ENCODE peak calls at places on chromosomes 3 and 15, in eight cellular contexts. K is MM.1S, Q is H9, P is tibial artery, N is endothelial cell, O is fibroblast of mammary gland, U is mammary epithelial cell, J is GM06990. S is an unnamed sample.
A peak's percentile ranks its signal among the peaks of the same experiment; 100 is the strongest.

GRCh38 chr15:22959451-22960101 is 20.6 kb downstream of the CYFIP1 start:
- DNase-seq in K (no peak), Q (no peak), P (no peak), N (no peak), O (no peak), U (no peak), J (no peak), S (no peak)

GRCh38 chr3:63625161-63625560 is 27.3 kb upstream of the SNTN start:
- DNase-seq in K (no peak), Q (no peak), P (no peak), N (no peak), O (peak; percentile 84), U (peak; percentile 86), J (no peak), S (no peak)

GRCh38 chr3:193742628-193743027 is 149.6 kb downstream of the OPA1 start:
- DNase-seq in K (peak; percentile 91), Q (no peak), P (no peak), N (no peak), O (no peak), U (no peak), J (peak; percentile 23), S (no peak)

GRCh38 chr15:98428253-98428989 is 219.9 kb upstream of the IGF1R start:
- DNase-seq in K (peak; percentile 52), Q (peak; percentile 82), P (peak; percentile 86), N (peak; percentile 89), O (peak; percentile 73), U (peak; percentile 74), J (peak; percentile 42), S (peak; percentile 94)

GRCh38 chr15:35530698-35531097 is 15.3 kb downstream of the DPH6 start:
- DNase-seq in K (no peak), Q (no peak), P (no peak), N (no peak), O (no peak), U (no peak), J (no peak), S (no peak)

GRCh38 chr3:12766541-12766940 is 7.5 kb upstream of the TMEM40 start:
- DNase-seq in K (no peak), Q (no peak), P (no peak), N (no peak), O (no peak), U (no peak), J (no peak), S (no peak)

GRCh38 chr3:193890036-193890897 is 245.7 kb upstream of the HES1 start:
- DNase-seq in K (no peak), Q (no peak), P (no peak), N (no peak), O (no peak), U (no peak), J (no peak), S (peak; percentile 68)

GRCh38 chr3:197753263-197753662 is 3.6 kb downstream of the FYTTD1 start:
- DNase-seq in K (no peak), Q (no peak), P (no peak), N (no peak), O (peak; percentile 7), U (no peak), J (no peak), S (no peak)

GRCh38 chr15:96501362-96501761 is 170.9 kb downstream of the NR2F2 start:
- DNase-seq in K (no peak), Q (no peak), P (no peak), N (no peak), O (no peak), U (no peak), J (no peak), S (no peak)

GRCh38 chr3:53666026-53666425 is 171.6 kb downstream of the CACNA1D start:
- DNase-seq in K (no peak), Q (no peak), P (no peak), N (peak; percentile 59), O (no peak), U (no peak), J (no peak), S (no peak)

GRCh38 chr15:74535388-74536084 is 5.5 kb upstream of the ARID3B start:
- DNase-seq in K (no peak), Q (no peak), P (no peak), N (no peak), O (peak; percentile 51), U (peak; percentile 89), J (no peak), S (no peak)

GRCh38 chr3:105730973-105731372 is 137.8 kb downstream of the CBLB start:
- DNase-seq in K (no peak), Q (no peak), P (no peak), N (no peak), O (peak; percentile 52), U (peak; percentile 8), J (peak; percentile 13), S (no peak)

GRCh38 chr3:71006810-71007785 is 576.4 kb downstream of the FOXP1 start:
- DNase-seq in K (peak; percentile 74), Q (no peak), P (no peak), N (no peak), O (peak; percentile 52), U (peak; percentile 93), J (no peak), S (peak; percentile 62)

GRCh38 chr15:68781209-68781608 is 39.5 kb downstream of the ANP32A start:
- DNase-seq in K (no peak), Q (no peak), P (peak; percentile 7), N (no peak), O (no peak), U (no peak), J (no peak), S (peak; percentile 10)

GRCh38 chr15:40130799-40131502 is 22.3 kb upstream of the BMF start:
- DNase-seq in K (no peak), Q (no peak), P (no peak), N (no peak), O (no peak), U (no peak), J (no peak), S (no peak)

GRCh38 chr3:182583545-182583944 is 209.8 kb upstream of the ATP11B start:
- DNase-seq in K (no peak), Q (no peak), P (no peak), N (no peak), O (no peak), U (peak; percentile 42), J (no peak), S (no peak)

GRCh38 chr3:33364531-33365128 is 75.6 kb downstream of the UBP1 start:
- DNase-seq in K (no peak), Q (no peak), P (no peak), N (no peak), O (peak; percentile 27), U (no peak), J (no peak), S (peak; percentile 33)

GRCh38 chr15:73950479-73951043 is 24.3 kb downstream of the LOXL1 start:
- DNase-seq in K (no peak), Q (no peak), P (no peak), N (no peak), O (peak; percentile 57), U (no peak), J (no peak), S (no peak)

GRCh38 chr3:113677745-113678144 is 18.7 kb downstream of the USF3 start:
- DNase-seq in K (no peak), Q (peak; percentile 54), P (no peak), N (no peak), O (no peak), U (no peak), J (no peak), S (no peak)

GRCh38 chr15:88981244-88982215 is 68.4 kb upstream of the MFGE8 start:
- DNase-seq in K (no peak), Q (no peak), P (no peak), N (no peak), O (no peak), U (no peak), J (peak; percentile 20), S (no peak)

GRCh38 chr15:65326109-65326508 is 21.6 kb downstream of the RNU5B-1 start:
- DNase-seq in K (no peak), Q (peak; percentile 69), P (no peak), N (peak; percentile 65), O (peak; percentile 8), U (no peak), J (no peak), S (peak; percentile 74)

DNA sequence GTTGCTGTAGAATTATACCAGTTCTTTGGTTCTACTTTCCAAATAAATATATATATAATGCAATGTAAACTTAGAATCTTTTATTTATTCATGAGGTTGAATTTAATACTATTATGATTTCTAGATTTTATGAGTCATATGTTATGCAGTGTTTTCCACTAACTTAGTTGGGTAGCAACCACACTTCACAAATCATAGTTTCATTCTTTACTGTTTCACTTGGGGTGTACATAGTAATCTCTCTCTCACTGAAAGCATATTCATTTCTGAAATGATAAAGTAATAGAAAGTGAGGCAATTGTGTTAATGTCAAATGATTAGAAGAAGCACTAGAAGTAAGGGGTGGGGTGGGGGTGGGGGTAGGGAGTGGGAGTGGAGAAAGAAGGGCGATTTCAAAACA is 52.6 kb downstream of the IQCH start:
- DNase-seq in K (no peak), Q (no peak), P (no peak), N (no peak), O (peak; percentile 25), U (peak; percentile 16), J (no peak), S (no peak)
- TF ChIP-seq CTCF in K (no peak), Q (no peak), P (no peak), N (no peak), O (no peak), U (no peak), J (no peak), S (no peak)

GRCh38 chr3:139668332-139668731 is 9.4 kb downstream of the NMNAT3 start:
- DNase-seq in K (no peak), Q (no peak), P (no peak), N (no peak), O (no peak), U (no peak), J (no peak), S (no peak)
- TF ChIP-seq CTCF in K (no peak), Q (no peak), P (no peak), N (no peak), O (no peak), U (no peak), J (no peak), S (no peak)

GRCh38 chr3:155983834-155984474 is 113.5 kb downstream of the GMPS start:
- DNase-seq in K (no peak), Q (no peak), P (no peak), N (no peak), O (no peak), U (no peak), J (no peak), S (no peak)
- TF ChIP-seq CTCF in K (no peak), Q (peak; percentile 49), P (no peak), N (no peak), O (no peak), U (no peak), J (no peak), S (peak; percentile 57)

GRCh38 chr15:57146394-57147140 is 228.1 kb downstream of the TCF12 start:
- DNase-seq in K (peak; percentile 41), Q (no peak), P (no peak), N (no peak), O (peak; percentile 76), U (peak; percentile 29), J (peak; percentile 9), S (no peak)

GRCh38 chr15:57149196-57149595 is 227.1 kb upstream of the CGNL1 start:
- DNase-seq in K (no peak), Q (no peak), P (no peak), N (no peak), O (peak; percentile 65), U (peak; percentile 65), J (no peak), S (no peak)

GRCh38 chr15:57143511-57144078 is 225.2 kb downstream of the TCF12 start:
- DNase-seq in K (no peak), Q (no peak), P (no peak), N (no peak), O (no peak), U (no peak), J (no peak), S (no peak)

GRCh38 chr15:57148236-57148635 is 228.1 kb upstream of the CGNL1 start:
- DNase-seq in K (no peak), Q (no peak), P (no peak), N (no peak), O (no peak), U (no peak), J (no peak), S (no peak)

GRCh38 chr15:57144448-57144847 is 226.0 kb downstream of the TCF12 start:
- DNase-seq in K (no peak), Q (no peak), P (no peak), N (no peak), O (no peak), U (no peak), J (no peak), S (no peak)
- TF ChIP-seq CTCF in K (no peak), Q (no peak), P (no peak), N (no peak), O (no peak), U (no peak), J (no peak), S (no peak)

S was measured in endodermal cell.